ENCODE peak calls at places on chromosomes 1 and 21, in nine cellular contexts. One of them, this sample, is unnamed.

GRCh38 chr1:51534447-51534846 is 15.4 kb upstream of the EPS15 start:
- DNase-seq in lung: no peak
- DNase-seq in CD8-positive, alpha-beta T cell: no peak
- DNase-seq in astrocyte of the spinal cord: no peak
- DNase-seq in AG09309: no peak
- DNase-seq in choroid plexus epithelial cell: no peak
- DNase-seq in foreskin fibroblast: no peak
- DNase-seq in uterus: no peak
- DNase-seq in psoas muscle: no peak
- DNase-seq in this sample: no peak

GRCh38 chr1:232980336-232980978 is 30.0 kb downstream of the NTPCR start:
- DNase-seq in lung: no peak
- DNase-seq in CD8-positive, alpha-beta T cell: no peak
- DNase-seq in astrocyte of the spinal cord: no peak
- DNase-seq in AG09309: no peak
- DNase-seq in choroid plexus epithelial cell: peak
- DNase-seq in foreskin fibroblast: no peak
- DNase-seq in uterus: no peak
- DNase-seq in psoas muscle: no peak
- DNase-seq in this sample: no peak

GRCh38 chr1:214603819-214604252 is 841 bp downstream of the CENPF start:
- DNase-seq in lung: no peak
- DNase-seq in CD8-positive, alpha-beta T cell: no peak
- DNase-seq in astrocyte of the spinal cord: no peak
- DNase-seq in AG09309: no peak
- DNase-seq in choroid plexus epithelial cell: no peak
- DNase-seq in foreskin fibroblast: peak
- DNase-seq in uterus: no peak
- DNase-seq in psoas muscle: no peak
- DNase-seq in this sample: no peak

GRCh38 chr1:86062458-86062857 is 94.1 kb downstream of the COL24A1 start:
- DNase-seq in lung: no peak
- DNase-seq in CD8-positive, alpha-beta T cell: no peak
- DNase-seq in astrocyte of the spinal cord: peak
- DNase-seq in AG09309: no peak
- DNase-seq in choroid plexus epithelial cell: peak
- DNase-seq in foreskin fibroblast: peak
- DNase-seq in uterus: no peak
- DNase-seq in psoas muscle: no peak
- DNase-seq in this sample: no peak

GRCh38 chr1:107574044-107574443 is 390.9 kb downstream of the VAV3 start:
- DNase-seq in lung: no peak
- DNase-seq in CD8-positive, alpha-beta T cell: no peak
- DNase-seq in astrocyte of the spinal cord: no peak
- DNase-seq in AG09309: no peak
- DNase-seq in choroid plexus epithelial cell: no peak
- DNase-seq in foreskin fibroblast: no peak
- DNase-seq in uterus: no peak
- DNase-seq in psoas muscle: no peak
- DNase-seq in this sample: no peak

GRCh38 chr21:25986928-25987327 is 183.6 kb downstream of the APP start:
- DNase-seq in lung: no peak
- DNase-seq in CD8-positive, alpha-beta T cell: no peak
- DNase-seq in astrocyte of the spinal cord: no peak
- DNase-seq in AG09309: no peak
- DNase-seq in choroid plexus epithelial cell: no peak
- DNase-seq in foreskin fibroblast: no peak
- DNase-seq in uterus: no peak
- DNase-seq in psoas muscle: no peak
- DNase-seq in this sample: no peak

GRCh38 chr21:42455196-42455595 is 40.8 kb downstream of the RSPH1 start:
- DNase-seq in lung: no peak
- DNase-seq in CD8-positive, alpha-beta T cell: no peak
- DNase-seq in astrocyte of the spinal cord: no peak
- DNase-seq in AG09309: no peak
- DNase-seq in choroid plexus epithelial cell: no peak
- DNase-seq in foreskin fibroblast: no peak
- DNase-seq in uterus: no peak
- DNase-seq in psoas muscle: peak
- DNase-seq in this sample: no peak

GRCh38 chr1:221778535-221779142 is 36.8 kb upstream of the DUSP10 start:
- DNase-seq in lung: no peak
- DNase-seq in CD8-positive, alpha-beta T cell: peak
- DNase-seq in astrocyte of the spinal cord: no peak
- DNase-seq in AG09309: no peak
- DNase-seq in choroid plexus epithelial cell: no peak
- DNase-seq in foreskin fibroblast: no peak
- DNase-seq in uterus: no peak
- DNase-seq in psoas muscle: no peak
- DNase-seq in this sample: peak

GRCh38 chr1:7670334-7671145 is 100.6 kb upstream of the VAMP3 start:
- DNase-seq in lung: no peak
- DNase-seq in CD8-positive, alpha-beta T cell: no peak
- DNase-seq in astrocyte of the spinal cord: no peak
- DNase-seq in AG09309: no peak
- DNase-seq in choroid plexus epithelial cell: peak
- DNase-seq in foreskin fibroblast: no peak
- DNase-seq in uterus: no peak
- DNase-seq in psoas muscle: peak
- DNase-seq in this sample: no peak

GRCh38 chr1:147736847-147737246 is 23.6 kb downstream of the GJA5 start:
- DNase-seq in lung: no peak
- DNase-seq in CD8-positive, alpha-beta T cell: no peak
- DNase-seq in astrocyte of the spinal cord: no peak
- DNase-seq in AG09309: no peak
- DNase-seq in choroid plexus epithelial cell: no peak
- DNase-seq in foreskin fibroblast: no peak
- DNase-seq in uterus: no peak
- DNase-seq in psoas muscle: no peak
- DNase-seq in this sample: no peak

GRCh38 chr21:43188712-43189151 is 19.9 kb downstream of the CRYAA start:
- DNase-seq in lung: no peak
- DNase-seq in CD8-positive, alpha-beta T cell: peak
- DNase-seq in astrocyte of the spinal cord: no peak
- DNase-seq in AG09309: no peak
- DNase-seq in choroid plexus epithelial cell: no peak
- DNase-seq in foreskin fibroblast: no peak
- DNase-seq in uterus: no peak
- DNase-seq in psoas muscle: peak
- DNase-seq in this sample: no peak

GRCh38 chr1:38329644-38330043 is 283.1 kb upstream of the POU3F1 start:
- DNase-seq in lung: no peak
- DNase-seq in CD8-positive, alpha-beta T cell: no peak
- DNase-seq in astrocyte of the spinal cord: no peak
- DNase-seq in AG09309: no peak
- DNase-seq in choroid plexus epithelial cell: no peak
- DNase-seq in foreskin fibroblast: no peak
- DNase-seq in uterus: no peak
- DNase-seq in psoas muscle: no peak
- DNase-seq in this sample: no peak

GRCh38 chr1:20185834-20186782 is at the start of the genes PLA2G2C and UBXN10:
- DNase-seq in lung: peak
- DNase-seq in CD8-positive, alpha-beta T cell: peak
- DNase-seq in astrocyte of the spinal cord: no peak
- DNase-seq in AG09309: no peak
- DNase-seq in choroid plexus epithelial cell: no peak
- DNase-seq in foreskin fibroblast: no peak
- DNase-seq in uterus: peak
- DNase-seq in psoas muscle: peak
- DNase-seq in this sample: peak

GRCh38 chr1:157132602-157133167 is 5.5 kb downstream of the ETV3 start:
- DNase-seq in lung: no peak
- DNase-seq in CD8-positive, alpha-beta T cell: no peak
- DNase-seq in astrocyte of the spinal cord: no peak
- DNase-seq in AG09309: no peak
- DNase-seq in choroid plexus epithelial cell: no peak
- DNase-seq in foreskin fibroblast: no peak
- DNase-seq in uterus: no peak
- DNase-seq in psoas muscle: no peak
- DNase-seq in this sample: no peak

DNA sequence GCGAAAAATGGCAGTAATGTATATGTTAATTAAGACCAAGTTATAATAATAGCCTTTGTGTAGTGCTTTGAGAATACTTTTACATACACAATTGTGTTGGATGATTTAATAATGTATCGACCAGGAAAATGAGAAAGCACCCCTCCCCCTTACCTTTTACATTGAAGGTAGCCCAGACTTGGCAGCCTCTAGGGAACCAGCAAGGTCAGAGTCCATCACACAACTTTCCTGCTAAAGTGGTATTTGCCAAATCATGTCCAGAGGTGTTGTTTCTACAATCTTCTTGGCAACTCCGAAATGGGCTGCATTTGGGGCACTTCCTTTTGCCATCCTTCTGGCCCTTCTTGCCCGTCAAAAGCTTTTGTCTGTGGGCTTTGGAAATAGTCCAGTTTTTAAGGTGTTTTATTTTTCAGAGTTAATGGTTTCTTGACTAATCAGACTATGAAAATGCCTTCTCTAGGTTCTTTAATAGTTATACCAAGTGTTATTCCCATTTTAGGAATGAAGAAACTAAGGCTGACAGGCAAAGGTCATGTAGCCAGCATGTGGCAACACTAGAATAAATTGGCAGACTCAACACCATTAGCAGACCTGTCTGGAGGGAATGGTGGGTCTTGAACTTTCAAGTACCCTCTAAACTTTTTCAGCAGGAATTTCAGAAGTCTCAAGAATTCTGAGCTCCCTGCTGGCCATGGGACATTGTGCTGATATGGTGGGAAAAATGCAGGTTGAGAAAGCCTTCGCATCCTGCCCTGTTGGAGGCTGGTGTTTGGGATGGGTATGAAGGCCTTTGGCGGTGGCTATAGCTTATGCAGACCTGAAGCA is 6.8 kb downstream of the ATP1A1 start:
- DNase-seq in lung: no peak
- DNase-seq in CD8-positive, alpha-beta T cell: no peak
- DNase-seq in astrocyte of the spinal cord: no peak
- DNase-seq in AG09309: no peak
- DNase-seq in choroid plexus epithelial cell: peak
- DNase-seq in foreskin fibroblast: no peak
- DNase-seq in uterus: no peak
- DNase-seq in psoas muscle: no peak
- DNase-seq in this sample: no peak
- H3K4me3 ChIP-seq in lung: no peak
- H3K4me3 ChIP-seq in CD8-positive, alpha-beta T cell: no peak
- H3K4me3 ChIP-seq in astrocyte of the spinal cord: no peak
- H3K4me3 ChIP-seq in AG09309: no peak
- H3K4me3 ChIP-seq in choroid plexus epithelial cell: no peak
- H3K4me3 ChIP-seq in foreskin fibroblast: no peak
- H3K4me3 ChIP-seq in uterus: no peak
- H3K4me3 ChIP-seq in psoas muscle: no peak
- H3K4me3 ChIP-seq in this sample: no peak

DNA sequence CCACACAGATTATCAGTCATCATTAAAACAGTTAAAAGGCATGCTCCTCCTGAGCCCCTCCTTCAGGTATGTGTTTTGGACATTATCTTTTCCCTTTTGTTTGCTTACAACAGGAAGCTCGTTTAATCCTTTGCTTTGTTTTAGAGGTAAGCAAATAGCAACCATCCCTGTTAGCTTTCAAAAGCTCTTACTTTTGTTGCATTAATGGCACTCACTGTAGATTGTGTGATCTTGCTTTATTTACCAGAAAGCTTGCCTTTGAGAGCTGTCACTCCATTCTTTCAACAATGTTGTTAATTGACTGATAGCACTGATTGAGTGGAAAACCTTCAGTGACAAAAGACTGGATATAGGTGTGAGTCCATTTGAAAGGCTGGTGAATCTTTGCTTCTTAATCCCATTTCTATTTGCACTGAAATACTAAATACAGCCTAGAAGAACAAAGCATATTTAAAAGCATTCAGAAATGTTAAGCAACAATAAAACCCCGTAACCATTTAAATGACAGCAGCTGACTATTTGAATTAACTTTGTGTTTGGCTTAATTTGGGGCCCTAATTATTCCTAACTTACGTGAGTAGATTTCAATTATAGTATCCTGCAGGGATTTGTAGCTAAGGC is 48.3 kb downstream of the ADGRL2 start:
- DNase-seq in lung: no peak
- DNase-seq in CD8-positive, alpha-beta T cell: no peak
- DNase-seq in astrocyte of the spinal cord: no peak
- DNase-seq in AG09309: no peak
- DNase-seq in choroid plexus epithelial cell: no peak
- DNase-seq in foreskin fibroblast: no peak
- DNase-seq in uterus: no peak
- DNase-seq in psoas muscle: no peak
- DNase-seq in this sample: no peak
- H3K4me3 ChIP-seq in lung: no peak
- H3K4me3 ChIP-seq in CD8-positive, alpha-beta T cell: no peak
- H3K4me3 ChIP-seq in astrocyte of the spinal cord: no peak
- H3K4me3 ChIP-seq in AG09309: no peak
- H3K4me3 ChIP-seq in choroid plexus epithelial cell: no peak
- H3K4me3 ChIP-seq in foreskin fibroblast: no peak
- H3K4me3 ChIP-seq in uterus: no peak
- H3K4me3 ChIP-seq in psoas muscle: no peak
- H3K4me3 ChIP-seq in this sample: no peak

GRCh38 chr1:172699695-172700094 is 40.8 kb downstream of the FASLG start:
- DNase-seq in lung: no peak
- DNase-seq in CD8-positive, alpha-beta T cell: no peak
- DNase-seq in astrocyte of the spinal cord: no peak
- DNase-seq in AG09309: no peak
- DNase-seq in choroid plexus epithelial cell: no peak
- DNase-seq in foreskin fibroblast: no peak
- DNase-seq in uterus: no peak
- DNase-seq in psoas muscle: no peak
- DNase-seq in this sample: no peak
- H3K4me3 ChIP-seq in lung: no peak
- H3K4me3 ChIP-seq in CD8-positive, alpha-beta T cell: no peak
- H3K4me3 ChIP-seq in astrocyte of the spinal cord: no peak
- H3K4me3 ChIP-seq in AG09309: no peak
- H3K4me3 ChIP-seq in choroid plexus epithelial cell: no peak
- H3K4me3 ChIP-seq in foreskin fibroblast: no peak
- H3K4me3 ChIP-seq in uterus: no peak
- H3K4me3 ChIP-seq in psoas muscle: no peak
- H3K4me3 ChIP-seq in this sample: no peak

DNA sequence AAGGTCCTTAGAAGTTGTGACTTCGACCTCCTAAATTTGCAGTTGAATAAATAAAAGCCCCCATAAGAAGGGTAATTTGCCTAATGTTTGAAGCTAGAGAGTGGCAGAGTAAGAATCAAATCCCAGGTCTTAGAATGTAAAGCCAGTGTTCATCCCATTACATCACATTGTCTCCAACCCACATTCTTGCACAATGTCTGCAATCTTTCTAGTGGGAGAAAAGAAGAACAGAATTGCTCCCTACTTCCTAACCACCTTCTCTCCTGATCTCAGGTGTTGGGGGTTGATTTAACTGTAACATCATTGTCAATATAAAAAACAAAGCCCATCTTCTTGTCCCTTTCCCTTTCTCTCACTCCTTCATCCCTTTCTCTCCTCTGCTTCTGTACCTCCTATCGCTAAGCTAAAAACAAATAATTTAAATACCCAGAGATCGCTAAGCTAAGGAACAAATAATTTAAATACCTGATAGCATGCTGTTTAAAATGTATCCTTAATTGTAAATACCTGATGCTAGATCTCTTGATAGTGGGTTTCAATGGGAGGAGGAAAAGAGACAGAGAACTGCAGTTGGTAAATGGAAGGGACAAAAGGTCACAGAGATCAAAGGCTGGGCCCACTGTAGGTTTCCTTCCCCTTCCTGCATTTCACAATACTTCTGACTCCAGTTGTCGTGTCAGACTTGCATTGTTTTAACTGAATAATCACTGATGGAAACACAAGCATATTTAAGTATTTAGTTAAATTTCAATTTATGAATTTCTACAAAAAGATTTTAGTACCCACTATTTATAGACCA is 32.1 kb upstream of the CCDC190 start:
- DNase-seq in lung: no peak
- DNase-seq in CD8-positive, alpha-beta T cell: no peak
- DNase-seq in astrocyte of the spinal cord: no peak
- DNase-seq in AG09309: no peak
- DNase-seq in choroid plexus epithelial cell: peak
- DNase-seq in foreskin fibroblast: peak
- DNase-seq in uterus: no peak
- DNase-seq in psoas muscle: no peak
- DNase-seq in this sample: no peak
- H3K4me3 ChIP-seq in lung: no peak
- H3K4me3 ChIP-seq in CD8-positive, alpha-beta T cell: no peak
- H3K4me3 ChIP-seq in astrocyte of the spinal cord: no peak
- H3K4me3 ChIP-seq in AG09309: no peak
- H3K4me3 ChIP-seq in choroid plexus epithelial cell: no peak
- H3K4me3 ChIP-seq in foreskin fibroblast: no peak
- H3K4me3 ChIP-seq in uterus: no peak
- H3K4me3 ChIP-seq in psoas muscle: no peak
- H3K4me3 ChIP-seq in this sample: no peak

This sample was measured in Jurkat, Clone E6-1.